ENCODE peak calls at places on chromosomes 6 and 20, in eight cellular contexts. O is A549, N is Peyer's patch, L is dorsolateral prefrontal cortex, U is cardiac muscle cell, A is ascending aorta, S is pancreas, D is A673. R is an unnamed sample.

GRCh38 chr20:60381643-60382400 is 423.6 kb downstream of the CDH26 start:
- DNase-seq in U (no peak), A (no peak), N (no peak), S (no peak), D (no peak), O (no peak), L (no peak), R (no peak)

GRCh38 chr20:49786226-49786625 is 26.4 kb upstream of the SLC9A8 start:
- DNase-seq in S (no peak), O (no peak), U (no peak), N (no peak), L (no peak), D (no peak), A (no peak), R (no peak)

GRCh38 chr6:15607603-15608002 is 55.2 kb downstream of the DTNBP1 start:
- DNase-seq in L (no peak), A (no peak), D (no peak), S (no peak), O (no peak), U (no peak), N (no peak), R (no peak)

GRCh38 chr20:19924255-19924654 is 92.9 kb upstream of the NAA20 start:
- DNase-seq in N (no peak), D (no peak), A (no peak), L (no peak), S (no peak), U (no peak), O (no peak), R (no peak)

GRCh38 chr6:148467926-148468325 is 125.3 kb downstream of the SASH1 start:
- DNase-seq in N (no peak), S (no peak), L (no peak), A (no peak), D (no peak), U (no peak), O (no peak), R (no peak)

GRCh38 chr6:3612341-3613041 is 139.0 kb downstream of the PXDC1 start:
- DNase-seq in D (peak), L (no peak), U (peak), S (peak), A (no peak), O (peak), N (no peak), R (no peak)

GRCh38 chr6:13915566-13916229 is 9.1 kb upstream of the RNF182 start:
- DNase-seq in A (no peak), N (no peak), U (no peak), O (no peak), S (no peak), L (no peak), D (no peak), R (no peak)

GRCh38 chr6:108727966-108728730 is 120.1 kb upstream of the ARMC2 start:
- DNase-seq in D (no peak), U (no peak), L (no peak), N (no peak), S (no peak), A (no peak), O (no peak), R (no peak)

GRCh38 chr20:33609504-33609903 is 52.6 kb upstream of the C20orf144 start:
- DNase-seq in S (no peak), N (no peak), U (no peak), L (no peak), A (no peak), D (no peak), O (no peak), R (no peak)

GRCh38 chr20:45833883-45834796 is 541 bp downstream of the SNX21 start:
- DNase-seq in L (peak), S (peak), A (no peak), U (peak), N (peak), O (peak), D (peak), R (peak)

GRCh38 chr6:87473419-87473903 is 687 bp downstream of the SLC35A1 start:
- DNase-seq in S (peak), D (peak), U (peak), O (peak), A (no peak), N (no peak), L (no peak), R (peak)

GRCh38 chr6:122789862-122790739 is 1.0 kb downstream of the SMPDL3A start:
- DNase-seq in A (no peak), L (no peak), N (no peak), U (no peak), O (no peak), S (no peak), D (peak), R (no peak)

GRCh38 chr20:35467339-35468224 is 12.2 kb downstream of the CEP250 start:
- DNase-seq in A (no peak), O (peak), S (no peak), L (no peak), U (peak), D (no peak), N (no peak), R (no peak)

GRCh38 chr6:156557269-156557885 is 219.8 kb upstream of the ARID1B start:
- DNase-seq in N (no peak), O (peak), S (peak), A (no peak), U (peak), L (peak), D (peak), R (no peak)

GRCh38 chr6:11525468-11526155 is 11.9 kb upstream of the TMEM170B start:
- DNase-seq in D (no peak), U (peak), O (no peak), N (no peak), L (no peak), S (no peak), A (no peak), R (peak)

GRCh38 chr20:64219730-64220129 is 35.8 kb upstream of the PCMTD2 start:
- DNase-seq in A (no peak), S (no peak), O (no peak), N (no peak), D (no peak), L (no peak), U (no peak), R (no peak)

GRCh38 chr6:41578714-41579610 is 32.8 kb downstream of the FOXP4 start:
- DNase-seq in N (peak), D (peak), S (no peak), O (peak), U (peak), L (no peak), A (no peak), R (no peak)

GRCh38 chr20:44079968-44080560 is 106.9 kb downstream of the JPH2 start:
- DNase-seq in N (no peak), O (no peak), S (no peak), L (no peak), A (no peak), D (no peak), U (peak), R (no peak)

GRCh38 chr6:99521557-99522286 is 6.5 kb upstream of the USP45 start:
- DNase-seq in O (peak), A (no peak), U (peak), N (no peak), S (no peak), D (peak), L (no peak), R (peak)

GRCh38 chr6:79762370-79762769 is 131.2 kb downstream of the SH3BGRL2 start:
- DNase-seq in A (no peak), D (peak), N (no peak), L (no peak), U (peak), S (no peak), O (peak), R (no peak)

GRCh38 chr6:47419621-47420020 is 58.0 kb upstream of the CD2AP start:
- DNase-seq in L (no peak), A (no peak), O (peak), U (no peak), D (no peak), N (no peak), S (no peak), R (no peak)

GRCh38 chr20:46013826-46014516 is 5.3 kb downstream of the MMP9 start:
- DNase-seq in D (peak), N (peak), O (peak), L (no peak), S (peak), U (peak), A (no peak), R (no peak)

GRCh38 chr6:46035242-46035641 is 19.6 kb upstream of the CLIC5 start:
- DNase-seq in D (no peak), L (no peak), O (no peak), U (no peak), S (no peak), N (no peak), A (no peak), R (no peak)

GRCh38 chr20:46027245-46027853 is 1.7 kb upstream of the SLC12A5 start:
- DNase-seq in D (peak), O (peak), U (peak), N (no peak), A (no peak), L (no peak), S (peak), R (no peak)

GRCh38 chr6:45115696-45116095 is 212.4 kb upstream of the RUNX2 start:
- DNase-seq in L (no peak), A (no peak), O (peak), S (no peak), N (no peak), D (no peak), U (peak), R (no peak)

GRCh38 chr6:15088904-15089568 is 156.8 kb upstream of the JARID2 start:
- DNase-seq in A (no peak), N (no peak), S (no peak), D (no peak), U (no peak), O (no peak), L (no peak), R (no peak)

GRCh38 chr6:129667621-129668020 is 42.4 kb downstream of the ARHGAP18 start:
- DNase-seq in N (no peak), L (no peak), D (peak), U (peak), O (no peak), A (no peak), S (no peak), R (no peak)

GRCh38 chr6:22590423-22590822 is 21.1 kb downstream of the HDGFL1 start:
- DNase-seq in A (no peak), U (peak), D (no peak), N (no peak), L (no peak), S (no peak), O (no peak), R (no peak)

GRCh38 chr20:7980332-7981046 is 39.1 kb downstream of the TMX4 start:
- DNase-seq in D (peak), N (no peak), S (no peak), U (peak), A (no peak), L (no peak), O (peak), R (no peak)

GRCh38 chr20:2385026-2385425 is 4.3 kb downstream of the TGM6 start:
- DNase-seq in A (no peak), U (no peak), L (no peak), N (no peak), O (no peak), D (no peak), S (no peak), R (no peak)

DNA sequence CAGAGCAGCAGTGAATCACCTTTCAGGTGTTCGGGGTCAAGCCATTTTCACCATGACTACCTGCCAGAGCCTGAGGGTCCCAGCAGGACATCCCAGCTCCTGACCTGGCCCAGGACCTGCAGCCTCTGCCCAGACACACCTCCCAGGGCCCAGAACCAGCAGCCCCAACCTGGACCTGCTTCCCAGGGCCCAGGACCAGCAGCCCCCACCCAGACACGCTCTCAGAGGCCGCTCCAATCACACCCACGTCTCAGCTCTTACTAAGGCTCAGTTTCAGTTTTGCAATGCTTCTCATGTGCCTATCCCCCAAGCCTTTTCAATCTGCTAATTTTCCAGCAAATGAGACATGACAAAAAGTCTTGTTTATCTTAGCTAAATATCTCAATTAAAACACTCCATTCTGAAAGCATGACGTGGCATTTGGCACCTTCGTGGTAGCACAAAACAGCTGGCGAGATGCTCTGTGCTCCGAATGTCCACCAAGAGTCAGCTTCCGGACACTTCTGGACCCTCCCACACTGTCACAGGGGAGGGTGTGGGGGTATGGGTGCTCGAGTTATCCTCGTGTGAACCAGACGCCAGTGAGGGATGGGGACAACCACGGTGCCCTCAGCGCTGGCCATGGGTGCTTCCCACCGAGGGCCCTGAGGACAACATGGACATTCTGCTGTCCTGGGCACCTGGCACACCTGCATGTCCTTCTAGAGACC is 253.2 kb downstream of the DLL1 start:
- DNase-seq in A (no peak), O (no peak), L (peak), D (no peak), N (peak), U (peak), S (no peak), R (peak)
- H3K27ac ChIP-seq in A (no peak), O (no peak), L (no peak), D (no peak), N (peak), U (no peak), S (no peak), R (no peak)

GRCh38 chr6:118705799-118706481 is 54.5 kb upstream of the CEP85L start:
- DNase-seq in D (peak), A (no peak), N (no peak), S (no peak), O (no peak), U (peak), L (no peak), R (no peak)
- H3K27ac ChIP-seq in D (no peak), A (no peak), N (peak), S (no peak), O (no peak), U (peak), L (peak), R (peak)

GRCh38 chr6:35494161-35494563 is 2.7 kb downstream of the TEAD3 start:
- DNase-seq in S (no peak), A (no peak), D (no peak), L (no peak), N (peak), U (peak), O (no peak), R (no peak)
- H3K27ac ChIP-seq in S (no peak), A (peak), D (no peak), L (no peak), N (peak), U (peak), O (no peak), R (no peak)

GRCh38 chr6:29142349-29142748 is 28.4 kb upstream of the OR2J2 start:
- DNase-seq in D (no peak), S (no peak), O (no peak), A (no peak), L (no peak), N (no peak), U (no peak), R (no peak)
- H3K27ac ChIP-seq in D (no peak), S (no peak), O (no peak), A (no peak), L (no peak), N (no peak), U (no peak), R (no peak)

GRCh38 chr6:158911746-158912158 is 88.2 kb downstream of the RSPH3 start:
- DNase-seq in L (no peak), A (no peak), D (no peak), N (no peak), O (no peak), S (no peak), U (no peak), R (no peak)
- H3K27ac ChIP-seq in L (no peak), A (no peak), D (no peak), N (peak), O (no peak), S (no peak), U (no peak), R (no peak)

DNA sequence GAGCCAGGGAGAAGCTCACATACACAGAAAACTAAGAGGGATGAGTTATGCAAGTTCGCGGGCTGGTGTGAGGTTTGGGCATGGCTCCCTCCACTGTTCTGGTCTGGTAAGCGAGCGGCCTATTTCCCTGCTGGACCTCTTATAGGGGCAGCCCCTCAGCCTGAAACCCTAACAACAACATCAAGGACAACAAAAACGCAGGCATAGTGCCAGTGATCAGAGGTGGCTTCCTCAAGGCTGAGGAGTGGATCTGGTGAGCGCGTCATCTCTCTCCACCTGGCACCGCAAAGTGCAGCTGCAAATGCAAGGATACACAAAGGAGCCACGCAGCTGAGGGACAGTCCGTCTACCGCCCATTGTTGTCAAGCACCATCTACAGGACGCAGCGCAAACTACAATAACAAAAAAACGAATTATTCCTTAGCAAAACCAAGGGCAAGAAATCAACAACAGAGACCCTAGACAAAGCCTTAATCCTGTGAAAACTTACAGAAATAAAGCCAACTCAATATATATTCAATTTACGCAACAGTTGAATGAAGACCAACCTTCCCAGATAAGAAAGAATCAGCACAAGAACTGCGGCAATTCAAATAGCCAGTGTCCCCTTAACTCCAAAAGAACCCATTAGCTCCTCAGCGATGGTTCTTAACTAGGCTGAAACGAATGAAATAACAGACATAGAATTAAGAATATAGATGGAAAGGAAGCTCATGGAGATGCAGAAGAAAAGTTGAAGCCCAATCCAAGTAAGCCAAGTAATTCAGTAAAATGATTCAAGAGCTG is 9.2 kb upstream of the DEFB110 start:
- DNase-seq in S (no peak), U (no peak), N (no peak), L (no peak), A (no peak), O (peak), D (peak), R (no peak)
- H3K27ac ChIP-seq in S (no peak), U (no peak), N (no peak), L (no peak), A (no peak), O (no peak), D (no peak), R (no peak)

GRCh38 chr6:72770959-72771358 is 149.1 kb downstream of the KCNQ5 start:
- DNase-seq in D (no peak), U (no peak), L (no peak), A (no peak), S (no peak), N (no peak), O (no peak), R (no peak)

DNA sequence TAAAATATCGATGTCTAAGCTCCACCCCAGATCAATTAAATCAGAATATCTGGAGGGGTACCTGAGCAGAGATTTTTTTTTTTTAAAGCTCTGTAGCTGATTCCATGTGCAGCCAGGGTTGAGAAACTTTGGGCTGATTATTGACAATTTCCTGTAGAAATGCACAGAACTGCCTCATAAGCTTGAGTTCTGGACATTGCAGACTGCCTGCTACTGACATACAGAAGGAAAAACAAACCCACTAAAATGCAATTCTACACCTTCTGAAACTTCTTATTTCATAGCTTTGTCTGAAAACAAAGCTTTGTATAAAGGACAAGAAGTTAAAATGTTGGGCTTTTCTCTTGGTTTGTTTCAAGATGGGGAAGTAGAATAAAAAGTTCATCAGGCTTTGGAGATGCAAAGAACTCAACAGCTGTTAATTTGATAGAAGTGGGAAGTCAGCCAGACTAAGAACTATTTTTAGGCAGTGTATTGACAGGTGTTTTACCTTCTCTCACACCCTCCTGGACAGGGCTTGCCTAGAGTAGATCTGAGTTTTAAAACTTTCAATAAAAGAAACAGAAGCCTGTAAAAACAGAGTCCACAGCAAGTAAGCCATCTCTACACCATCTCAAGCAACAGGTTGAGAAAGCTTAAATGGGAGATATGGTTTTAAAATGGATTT is 147.7 kb downstream of the KCNQ5 start:
- DNase-seq in A (no peak), O (no peak), L (no peak), U (no peak), N (no peak), S (no peak), D (no peak), R (no peak)
- H3K27ac ChIP-seq in A (no peak), O (no peak), L (no peak), U (peak), N (no peak), S (no peak), D (no peak), R (no peak)

GRCh38 chr6:158798311-158798710 is 20.9 kb downstream of the EZR start:
- DNase-seq in L (no peak), U (no peak), N (no peak), O (no peak), A (no peak), D (no peak), S (no peak), R (no peak)
- H3K27ac ChIP-seq in L (no peak), U (peak), N (peak), O (no peak), A (peak), D (no peak), S (peak), R (peak)

R was measured in left lung.